ENCODE peak calls at places on chromosomes 2 and 18, in six cellular contexts. P is nucleus accumbens, O is NCI-H1092 treated with DMSO at 0.1 percent for 48 hours, C is H4, M is lower leg skin, G is T-helper 9 cell. L is an unnamed sample.

GRCh38 chr2:32718752-32719151 is 90.9 kb downstream of the TTC27 start:
- DNase-seq in P (no peak), O (no peak), C (no peak), M (no peak), G (no peak), L (no peak)

GRCh38 chr2:151902829-151903228 is 74.6 kb upstream of the ARL5A start:
- DNase-seq in P (no peak), O (no peak), C (no peak), M (no peak), G (no peak), L (no peak)

GRCh38 chr2:25341031-25341727 is 546 bp downstream of the DNMT3A start:
- DNase-seq in P (peak), O (no peak), C (no peak), M (no peak), G (no peak), L (no peak)

GRCh38 chr2:230130668-230131364 is 62.1 kb upstream of the SLC16A14 start:
- DNase-seq in P (no peak), O (no peak), C (peak), M (no peak), G (no peak), L (no peak)

GRCh38 chr18:2994603-2995432 is 18.1 kb downstream of the LPIN2 start:
- DNase-seq in P (no peak), O (no peak), C (no peak), M (no peak), G (peak), L (peak)

GRCh38 chr2:790634-791245 is 113.5 kb upstream of the TMEM18 start:
- DNase-seq in P (no peak), O (no peak), C (no peak), M (no peak), G (no peak), L (no peak)

GRCh38 chr2:66696374-66696773 is 261.4 kb downstream of the MEIS1 start:
- DNase-seq in P (no peak), O (no peak), C (no peak), M (no peak), G (no peak), L (no peak)

GRCh38 chr2:200104015-200104414 is 148.6 kb downstream of the MAIP1 start:
- DNase-seq in P (no peak), O (no peak), C (peak), M (no peak), G (no peak), L (no peak)